ENCODE peak calls at places on chromosomes 6 and 20, in nine cellular contexts. X is Peyer's patch; V is CD8-positive, alpha-beta memory T cell; L is brain microvascular endothelial cell; E is transverse colon; I is activated CD4-positive, alpha-beta T cell treated with anti-CD3 and anti-CD28 coated beads, Interleukin-2, amount 10 ng/mL, durations not matched to agents 7 days and 5 days; Y is MCF 10A; A is HS-5; K is IMR-90. D is an unnamed sample.

GRCh38 chr20:42272516-42272915 is 654.3 kb upstream of the CHD6 start:
- DNase-seq in X (no peak), V (no peak), L (no peak), E (no peak), I (no peak), Y (no peak), A (no peak), K (no peak), D (no peak)

GRCh38 chr6:142926494-142927273 is 18.3 kb downstream of the HIVEP2 start:
- DNase-seq in X (peak), V (peak), L (peak), E (peak), I (peak), Y (peak), A (no peak), K (peak), D (peak)

GRCh38 chr20:32465092-32465900 is 107.2 kb downstream of the ASXL1 start:
- DNase-seq in X (peak), V (no peak), L (peak), E (peak), I (no peak), Y (no peak), A (no peak), K (peak), D (peak)

GRCh38 chr20:57500941-57501340 is 24.0 kb downstream of the CTCFL start:
- DNase-seq in X (peak), V (no peak), L (no peak), E (no peak), I (no peak), Y (no peak), A (no peak), K (no peak), D (no peak)

GRCh38 chr6:5599112-5599511 is 337.8 kb downstream of the FARS2 start:
- DNase-seq in X (no peak), V (no peak), L (no peak), E (no peak), I (no peak), Y (no peak), A (peak), K (no peak), D (peak)

GRCh38 chr6:33850294-33850693 is 46.5 kb upstream of the MLN start:
- DNase-seq in X (no peak), V (no peak), L (no peak), E (no peak), I (no peak), Y (no peak), A (no peak), K (no peak), D (no peak)

GRCh38 chr6:54291738-54292137 is 16.5 kb upstream of the TINAG start:
- DNase-seq in X (no peak), V (no peak), L (no peak), E (no peak), I (no peak), Y (peak), A (peak), K (peak), D (peak)

GRCh38 chr6:14689639-14690038 is 556.2 kb upstream of the JARID2 start:
- DNase-seq in X (no peak), V (no peak), L (no peak), E (no peak), I (no peak), Y (no peak), A (no peak), K (no peak), D (no peak)

GRCh38 chr6:166462461-166463135 is 79.9 kb upstream of the MPC1 start:
- DNase-seq in X (no peak), V (no peak), L (no peak), E (no peak), I (no peak), Y (no peak), A (no peak), K (no peak), D (no peak)

GRCh38 chr6:149840345-149841075 is 23.6 kb downstream of the LRP11 start:
- DNase-seq in X (peak), V (no peak), L (peak), E (peak), I (peak), Y (peak), A (peak), K (peak), D (peak)

GRCh38 chr20:4071177-4071723 is 55.9 kb upstream of the RNF24 start:
- DNase-seq in X (no peak), V (no peak), L (no peak), E (no peak), I (no peak), Y (no peak), A (no peak), K (no peak), D (peak)

GRCh38 chr20:16916165-16916564 is 168.0 kb downstream of the OTOR start:
- DNase-seq in X (no peak), V (no peak), L (no peak), E (no peak), I (no peak), Y (no peak), A (no peak), K (no peak), D (no peak)

GRCh38 chr6:43265564-43265963 is 22.3 kb downstream of the TTBK1 start:
- DNase-seq in X (no peak), V (no peak), L (no peak), E (no peak), I (no peak), Y (no peak), A (no peak), K (no peak), D (no peak)

GRCh38 chr6:136593748-136594490 is 43.7 kb upstream of the MAP7 start:
- DNase-seq in X (peak), V (no peak), L (peak), E (peak), I (peak), Y (peak), A (peak), K (peak), D (peak)

GRCh38 chr6:97207383-97207782 is 75.6 kb downstream of the MMS22L start:
- DNase-seq in X (no peak), V (no peak), L (no peak), E (no peak), I (no peak), Y (no peak), A (no peak), K (no peak), D (no peak)

GRCh38 chr6:25054469-25054868 is 118.7 kb upstream of the RIPOR2 start:
- DNase-seq in X (no peak), V (no peak), L (peak), E (no peak), I (no peak), Y (no peak), A (no peak), K (peak), D (peak)

GRCh38 chr20:23007462-23007861 is 27.6 kb upstream of the SSTR4 start:
- DNase-seq in X (no peak), V (no peak), L (no peak), E (no peak), I (no peak), Y (no peak), A (no peak), K (no peak), D (no peak)

GRCh38 chr6:15554728-15555100 is 108.1 kb downstream of the DTNBP1 start:
- DNase-seq in X (no peak), V (no peak), L (no peak), E (no peak), I (no peak), Y (no peak), A (no peak), K (no peak), D (no peak)

GRCh38 chr20:20370087-20370575 is 2.2 kb downstream of the INSM1 start:
- DNase-seq in X (no peak), V (no peak), L (no peak), E (no peak), I (no peak), Y (no peak), A (no peak), K (no peak), D (no peak)

GRCh38 chr20:22402550-22402949 is 181.8 kb downstream of the FOXA2 start:
- DNase-seq in X (no peak), V (no peak), L (no peak), E (no peak), I (no peak), Y (no peak), A (no peak), K (no peak), D (no peak)

GRCh38 chr6:14543971-14544620 is 426.5 kb downstream of the CD83 start:
- DNase-seq in X (no peak), V (no peak), L (no peak), E (no peak), I (no peak), Y (no peak), A (no peak), K (no peak), D (no peak)

GRCh38 chr6:21046276-21046675 is 512.0 kb downstream of the CDKAL1 start:
- DNase-seq in X (no peak), V (no peak), L (no peak), E (no peak), I (no peak), Y (no peak), A (no peak), K (no peak), D (no peak)

GRCh38 chr6:114586298-114586697 is 243.5 kb upstream of the HS3ST5 start:
- DNase-seq in X (no peak), V (no peak), L (no peak), E (no peak), I (no peak), Y (no peak), A (no peak), K (no peak), D (no peak)

GRCh38 chr6:34663887-34664269 is 32.7 kb downstream of the ILRUN start:
- DNase-seq in X (no peak), V (no peak), L (peak), E (no peak), I (no peak), Y (no peak), A (no peak), K (peak), D (no peak)

GRCh38 chr20:23316626-23317025 is 34.0 kb upstream of the NXT1 start:
- DNase-seq in X (no peak), V (no peak), L (no peak), E (no peak), I (no peak), Y (no peak), A (no peak), K (no peak), D (no peak)

GRCh38 chr6:41451515-41452163 is 94.5 kb upstream of the FOXP4 start:
- DNase-seq in X (no peak), V (no peak), L (no peak), E (no peak), I (no peak), Y (no peak), A (no peak), K (peak), D (peak)

GRCh38 chr6:107637316-107637715 is 147.4 kb downstream of the SOBP start:
- DNase-seq in X (no peak), V (no peak), L (no peak), E (no peak), I (no peak), Y (no peak), A (no peak), K (no peak), D (no peak)

GRCh38 chr6:54716869-54717268 is 129.7 kb upstream of the FAM83B start:
- DNase-seq in X (no peak), V (no peak), L (no peak), E (no peak), I (no peak), Y (no peak), A (no peak), K (peak), D (no peak)

GRCh38 chr20:37697314-37697713 is 3.5 kb downstream of the CTNNBL1 start:
- DNase-seq in X (no peak), V (no peak), L (no peak), E (no peak), I (no peak), Y (no peak), A (no peak), K (no peak), D (no peak)

GRCh38 chr6:106165885-106166485 is 79.8 kb downstream of the PRDM1 start:
- DNase-seq in X (no peak), V (no peak), L (peak), E (no peak), I (no peak), Y (peak), A (no peak), K (peak), D (no peak)

GRCh38 chr6:46473866-46474265 is 17.4 kb downstream of the RCAN2 start:
- DNase-seq in X (no peak), V (no peak), L (peak), E (no peak), I (no peak), Y (no peak), A (no peak), K (peak), D (no peak)

GRCh38 chr6:73076211-73076610 is 149.1 kb downstream of the KHDC1L start:
- DNase-seq in X (no peak), V (no peak), L (no peak), E (no peak), I (no peak), Y (no peak), A (no peak), K (no peak), D (no peak)

GRCh38 chr6:108453601-108454157 is 107.0 kb upstream of the FOXO3 start:
- DNase-seq in X (no peak), V (no peak), L (peak), E (no peak), I (no peak), Y (no peak), A (peak), K (peak), D (no peak)

GRCh38 chr6:42032366-42032765 is 18.0 kb upstream of the TAF8 start:
- DNase-seq in X (no peak), V (no peak), L (no peak), E (no peak), I (no peak), Y (no peak), A (no peak), K (no peak), D (no peak)

GRCh38 chr6:129586815-129587214 is 123.2 kb downstream of the ARHGAP18 start:
- DNase-seq in X (no peak), V (no peak), L (no peak), E (no peak), I (no peak), Y (no peak), A (no peak), K (peak), D (no peak)

GRCh38 chr20:32052090-32052791 is at the start of gene HCK:
- DNase-seq in X (peak), V (no peak), L (no peak), E (peak), I (no peak), Y (no peak), A (no peak), K (no peak), D (no peak)

GRCh38 chr6:30156262-30156599 is 4.8 kb downstream of the TRIM10 start:
- DNase-seq in X (peak), V (no peak), L (peak), E (peak), I (no peak), Y (peak), A (no peak), K (no peak), D (no peak)